ENCODE peak calls at places on chromosomes 12 and 14, in eight cellular contexts. L is IMR-90, O is fibroblast of lung, X is endothelial cell, K is omental fat pad, G is WTC11, D is HFF-Myc, Q is Calu3. C is an unnamed sample.

GRCh38 chr14:67942311-67942710 is 122.7 kb downstream of the RAD51B start:
- DNase-seq in L (peak; percentile 33), O (peak; percentile 83), X (no peak), K (no peak), G (no peak), D (no peak), Q (no peak), C (no peak)

GRCh38 chr12:124849382-124849781 is 14.3 kb downstream of the SCARB1 start:
- DNase-seq in L (no peak), O (no peak), X (no peak), K (no peak), G (no peak), D (no peak), Q (no peak), C (no peak)

GRCh38 chr12:99746538-99746937 is 99.0 kb downstream of the GARIN6 start:
- DNase-seq in L (no peak), O (no peak), X (no peak), K (no peak), G (no peak), D (no peak), Q (no peak), C (no peak)

GRCh38 chr14:54728700-54729527 is 162.0 kb downstream of the SAMD4A start:
- DNase-seq in L (peak; percentile 49), O (peak; percentile 20), X (no peak), K (no peak), G (no peak), D (no peak), Q (no peak), C (no peak)

GRCh38 chr12:119412811-119413794 is 78.6 kb downstream of the CCDC60 start:
- DNase-seq in L (peak; percentile 59), O (peak; percentile 74), X (peak; percentile 78), K (peak; percentile 53), G (peak; percentile 91), D (peak; percentile 3), Q (peak; percentile 67), C (peak; percentile 82)

GRCh38 chr14:51743588-51744000 is 91.9 kb downstream of the FRMD6 start:
- DNase-seq in L (no peak), O (no peak), X (no peak), K (no peak), G (no peak), D (no peak), Q (no peak), C (no peak)

GRCh38 chr12:117013726-117014125 is 85.5 kb downstream of the TESC start:
- DNase-seq in L (peak; percentile 38), O (no peak), X (no peak), K (no peak), G (no peak), D (no peak), Q (no peak), C (no peak)

GRCh38 chr14:98704441-98704840 is 567.6 kb downstream of the BCL11B start:
- DNase-seq in L (no peak), O (no peak), X (no peak), K (no peak), G (no peak), D (no peak), Q (no peak), C (no peak)

GRCh38 chr14:23831591-23831990 is 122.0 kb upstream of the DHRS4 start:
- DNase-seq in L (no peak), O (no peak), X (no peak), K (no peak), G (no peak), D (no peak), Q (no peak), C (no peak)

GRCh38 chr12:53205747-53206146 is 1.3 kb downstream of the ITGB7 start:
- DNase-seq in L (peak; percentile 89), O (peak; percentile 89), X (no peak), K (no peak), G (no peak), D (no peak), Q (no peak), C (no peak)

GRCh38 chr12:80170915-80171314 is 71.6 kb downstream of the OTOGL start:
- DNase-seq in L (peak; percentile 28), O (no peak), X (no peak), K (no peak), G (no peak), D (no peak), Q (no peak), C (no peak)

GRCh38 chr14:96320605-96321004 is 42.5 kb downstream of the ATG2B start:
- DNase-seq in L (no peak), O (no peak), X (no peak), K (no peak), G (no peak), D (no peak), Q (no peak), C (no peak)

GRCh38 chr14:64721899-64722298 is 17.7 kb downstream of the PLEKHG3 start:
- DNase-seq in L (no peak), O (no peak), X (no peak), K (no peak), G (no peak), D (no peak), Q (no peak), C (no peak)

GRCh38 chr12:38949363-38949762 is 44.0 kb upstream of the CPNE8 start:
- DNase-seq in L (no peak), O (no peak), X (no peak), K (no peak), G (no peak), D (no peak), Q (no peak), C (no peak)

GRCh38 chr14:103142031-103142430 is 18.8 kb downstream of the TNFAIP2 start:
- DNase-seq in L (no peak), O (no peak), X (no peak), K (no peak), G (no peak), D (no peak), Q (no peak), C (no peak)

GRCh38 chr12:114306646-114307045 is 99.3 kb downstream of the TBX5 start:
- DNase-seq in L (peak; percentile 71), O (peak; percentile 40), X (no peak), K (no peak), G (no peak), D (peak; percentile 29), Q (no peak), C (no peak)

GRCh38 chr14:41699506-41699905 is 92.8 kb downstream of the LRFN5 start:
- DNase-seq in L (peak; percentile 33), O (no peak), X (no peak), K (no peak), G (no peak), D (no peak), Q (no peak), C (no peak)

GRCh38 chr12:46217686-46218508 is 50.9 kb downstream of the SLC38A1 start:
- DNase-seq in L (no peak), O (no peak), X (no peak), K (no peak), G (no peak), D (no peak), Q (no peak), C (no peak)

GRCh38 chr14:88910386-88910785 is 85.9 kb downstream of the TTC8 start:
- DNase-seq in L (no peak), O (no peak), X (no peak), K (no peak), G (no peak), D (no peak), Q (no peak), C (no peak)

GRCh38 chr14:38255408-38255672 is 553 bp downstream of the CLEC14A start:
- DNase-seq in L (no peak), O (peak; percentile 48), X (peak; percentile 38), K (no peak), G (peak; percentile 60), D (no peak), Q (no peak), C (peak; percentile 51)

GRCh38 chr12:14995583-14996425 is 23.0 kb downstream of the PDE6H start:
- DNase-seq in L (peak; percentile 79), O (peak; percentile 86), X (no peak), K (no peak), G (no peak), D (peak; percentile 47), Q (no peak), C (no peak)

DNA sequence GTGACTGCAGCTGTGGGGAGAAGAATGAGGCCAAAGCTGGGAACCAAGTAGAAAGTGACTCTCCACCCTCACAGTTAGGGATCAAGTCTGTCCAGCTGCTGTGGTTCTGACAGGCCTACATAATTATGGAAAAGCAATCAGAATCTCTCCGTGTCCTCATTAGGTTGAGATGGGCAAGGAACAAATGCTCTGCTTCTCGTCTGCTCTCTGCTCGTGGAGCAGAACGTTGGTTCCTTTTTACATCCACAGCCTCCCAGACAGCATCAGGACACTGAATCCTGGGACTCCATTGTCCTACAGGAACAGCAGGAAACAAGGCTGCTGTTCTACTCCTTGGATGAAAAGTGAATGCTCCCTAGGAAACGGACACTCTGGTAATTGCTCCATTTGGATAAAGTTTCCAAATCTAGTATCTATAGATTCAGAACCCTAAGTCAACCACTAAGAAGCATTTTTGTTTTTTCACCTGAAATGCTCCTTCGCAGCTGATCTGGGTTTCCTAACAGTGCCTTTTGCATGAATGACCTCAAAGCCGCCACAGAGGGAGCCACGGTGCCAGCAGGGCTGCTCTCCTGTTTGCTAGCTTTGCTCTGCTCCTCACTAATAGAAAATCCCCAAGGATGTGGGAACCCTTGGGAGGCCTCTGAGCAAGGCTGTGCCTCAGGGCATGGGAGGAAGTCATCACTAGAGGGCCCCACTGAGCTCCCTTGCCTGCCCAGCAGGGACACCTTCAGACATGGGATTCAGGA is 102.0 kb downstream of the EGLN3 start:
- DNase-seq in L (peak; percentile 10), O (peak; percentile 20), X (peak; percentile 87), K (no peak), G (peak; percentile 90), D (peak; percentile 52), Q (peak; percentile 85), C (peak; percentile 79)
- TF ChIP-seq CTCF in L (peak; percentile 33), O (peak; percentile 36), X (peak; percentile 68), K (no peak), G (peak; percentile 71), D (peak; percentile 88), Q (peak; percentile 44), C (peak; percentile 86)

GRCh38 chr12:90909069-90909676 is 45.8 kb downstream of the CCER1 start:
- DNase-seq in L (peak; percentile 67), O (peak; percentile 69), X (peak; percentile 47), K (no peak), G (peak; percentile 35), D (peak; percentile 47), Q (peak; percentile 48), C (peak; percentile 30)
- TF ChIP-seq CTCF in L (peak; percentile 67), O (peak; percentile 88), X (peak; percentile 79), K (no peak), G (peak; percentile 41), D (peak; percentile 80), Q (peak; percentile 63), C (peak; percentile 72)

GRCh38 chr14:104820669-104821228 is 19.8 kb downstream of the ZBTB42 start:
- DNase-seq in L (peak; percentile 72), O (peak; percentile 75), X (peak; percentile 74), K (no peak), G (peak; percentile 76), D (no peak), Q (peak; percentile 81), C (peak; percentile 77)
- TF ChIP-seq CTCF in L (peak; percentile 71), O (peak; percentile 60), X (no peak), K (no peak), G (no peak), D (peak; percentile 44), Q (peak; percentile 43), C (peak; percentile 45)

DNA sequence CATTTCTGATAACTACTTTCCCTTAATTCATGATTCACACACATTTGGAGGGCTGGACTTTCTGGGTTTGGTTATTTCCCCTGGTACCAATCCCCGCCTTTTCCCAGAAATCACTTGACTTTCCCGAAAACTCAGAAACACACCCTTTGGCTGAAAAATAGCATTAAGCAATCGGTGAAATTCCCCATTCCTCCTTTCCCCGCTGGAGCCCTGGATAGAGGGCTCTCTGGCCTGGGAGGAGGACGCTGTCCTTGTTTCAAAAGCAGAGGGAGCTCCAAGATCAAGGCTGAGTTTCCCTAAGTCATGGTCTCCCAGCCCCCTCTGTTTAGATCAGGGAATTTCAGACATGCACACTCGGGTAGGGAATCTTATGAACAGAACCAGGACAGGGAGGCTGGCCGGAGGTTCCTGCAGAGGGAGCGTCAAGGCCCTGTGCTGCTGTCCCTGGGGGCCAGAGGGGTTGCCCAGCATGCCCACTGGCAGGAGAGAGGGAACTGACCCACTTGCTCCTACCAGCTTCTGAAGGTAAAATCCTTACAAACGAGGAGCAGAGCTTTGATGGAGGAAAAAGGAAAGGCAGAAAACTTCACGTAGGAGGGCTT is at the start of gene C1S:
- DNase-seq in L (peak; percentile 99), O (peak; percentile 99), X (peak; percentile 56), K (peak; percentile 35), G (peak; percentile 42), D (peak; percentile 85), Q (peak; percentile 63), C (peak; percentile 21)
- TF ChIP-seq CTCF in L (peak; percentile 99), O (peak; percentile 90), X (no peak), K (no peak), G (no peak), D (peak; percentile 84), Q (peak; percentile 26), C (peak; percentile 30)